ENCODE peak calls at places on chromosomes 5 and 9, in ten cellular contexts. O, Z, K, A, Q, F, I, N, P and T are unnamed samples.

GRCh38 chr5:121090822-121091221 is 626.7 kb downstream of the PRR16 start:
- DNase-seq in O (no peak), Z (no peak), K (no peak), A (no peak), Q (no peak), F (no peak), I (no peak), N (no peak), P (no peak), T (no peak)

GRCh38 chr5:134143964-134144941 is 29.8 kb downstream of the TCF7 start:
- DNase-seq in O (no peak), Z (no peak), K (no peak), A (no peak), Q (no peak), F (no peak), I (no peak), N (no peak), P (no peak), T (no peak)

GRCh38 chr9:137070906-137071275 is 534 bp upstream of the SAPCD2 start:
- DNase-seq in O (peak), Z (no peak), K (no peak), A (peak), Q (no peak), F (no peak), I (no peak), N (peak), P (peak), T (peak)

GRCh38 chr5:40312205-40312604 is 367.5 kb upstream of the PTGER4 start:
- DNase-seq in O (no peak), Z (no peak), K (no peak), A (no peak), Q (no peak), F (no peak), I (no peak), N (no peak), P (no peak), T (no peak)

GRCh38 chr5:34062419-34062818 is 19.4 kb upstream of the C1QTNF3 start:
- DNase-seq in O (no peak), Z (no peak), K (no peak), A (no peak), Q (peak), F (no peak), I (no peak), N (no peak), P (no peak), T (no peak)

GRCh38 chr5:39661026-39661779 is 236.4 kb upstream of the DAB2 start:
- DNase-seq in O (no peak), Z (peak), K (no peak), A (peak), Q (peak), F (no peak), I (no peak), N (no peak), P (no peak), T (no peak)

GRCh38 chr9:105994970-105995369 is 300.6 kb downstream of the TMEM38B start:
- DNase-seq in O (peak), Z (no peak), K (no peak), A (no peak), Q (peak), F (no peak), I (no peak), N (no peak), P (peak), T (peak)

GRCh38 chr9:116096046-116096445 is 57.5 kb upstream of the PAPPA start:
- DNase-seq in O (no peak), Z (no peak), K (no peak), A (no peak), Q (peak), F (no peak), I (no peak), N (no peak), P (peak), T (no peak)

GRCh38 chr5:107671742-107672211 is 1.0 kb upstream of the EFNA5 start:
- DNase-seq in O (peak), Z (peak), K (no peak), A (peak), Q (peak), F (peak), I (peak), N (no peak), P (peak), T (no peak)

GRCh38 chr5:152560508-152561137 is 155.5 kb upstream of the NMUR2 start:
- DNase-seq in O (peak), Z (peak), K (peak), A (peak), Q (peak), F (peak), I (peak), N (no peak), P (no peak), T (peak)

GRCh38 chr5:174221454-174221853 is 175.9 kb downstream of the NSG2 start:
- DNase-seq in O (no peak), Z (no peak), K (no peak), A (no peak), Q (no peak), F (no peak), I (no peak), N (no peak), P (no peak), T (no peak)

GRCh38 chr5:87770016-87770415 is 357.3 kb upstream of the CCNH start:
- DNase-seq in O (no peak), Z (no peak), K (no peak), A (no peak), Q (no peak), F (no peak), I (no peak), N (no peak), P (no peak), T (no peak)

GRCh38 chr9:102434545-102434944 is 560.6 kb upstream of the CYLC2 start:
- DNase-seq in O (no peak), Z (no peak), K (no peak), A (no peak), Q (no peak), F (no peak), I (no peak), N (no peak), P (no peak), T (no peak)

GRCh38 chr9:33076031-33076359 is 479 bp downstream of the SMU1 start:
- DNase-seq in O (no peak), Z (peak), K (peak), A (no peak), Q (peak), F (no peak), I (peak), N (no peak), P (no peak), T (no peak)

GRCh38 chr5:145062280-145062679 is 772.9 kb downstream of the PRELID2 start:
- DNase-seq in O (no peak), Z (no peak), K (no peak), A (no peak), Q (no peak), F (no peak), I (no peak), N (no peak), P (no peak), T (no peak)

GRCh38 chr5:136058031-136058971 is 29.5 kb downstream of the TGFBI start:
- DNase-seq in O (no peak), Z (peak), K (no peak), A (peak), Q (peak), F (peak), I (peak), N (no peak), P (peak), T (no peak)

GRCh38 chr5:91183743-91184142 is 199.4 kb downstream of the ARRDC3 start:
- DNase-seq in O (no peak), Z (no peak), K (no peak), A (no peak), Q (peak), F (no peak), I (peak), N (no peak), P (no peak), T (no peak)

GRCh38 chr9:71105192-71105591 is 16.2 kb downstream of the TRPM3 start:
- DNase-seq in O (no peak), Z (no peak), K (no peak), A (no peak), Q (no peak), F (no peak), I (no peak), N (no peak), P (no peak), T (no peak)

GRCh38 chr5:59562756-59563389 is 330.7 kb downstream of the PDE4D start:
- DNase-seq in O (no peak), Z (peak), K (no peak), A (no peak), Q (peak), F (no peak), I (no peak), N (no peak), P (peak), T (peak)

GRCh38 chr9:137240321-137240840 is 706 bp upstream of the TUBB4B start:
- DNase-seq in O (peak), Z (peak), K (peak), A (peak), Q (peak), F (no peak), I (peak), N (peak), P (peak), T (peak)

GRCh38 chr5:56176155-56176798 is 56.9 kb downstream of the ANKRD55 start:
- DNase-seq in O (no peak), Z (no peak), K (no peak), A (no peak), Q (no peak), F (no peak), I (peak), N (no peak), P (no peak), T (no peak)

GRCh38 chr9:90365646-90366045 is 277.0 kb downstream of the DIRAS2 start:
- DNase-seq in O (no peak), Z (no peak), K (no peak), A (no peak), Q (peak), F (no peak), I (no peak), N (no peak), P (no peak), T (no peak)

GRCh38 chr9:82894961-82895902 is 167.7 kb downstream of the RASEF start:
- DNase-seq in O (no peak), Z (no peak), K (no peak), A (no peak), Q (no peak), F (no peak), I (no peak), N (no peak), P (no peak), T (no peak)

GRCh38 chr5:149062371-149063016 is 368 bp downstream of the SH3TC2 start:
- DNase-seq in O (no peak), Z (peak), K (peak), A (peak), Q (peak), F (no peak), I (peak), N (no peak), P (peak), T (no peak)

GRCh38 chr5:146111409-146111808 is 6.0 kb upstream of the PLAC8L1 start:
- DNase-seq in O (no peak), Z (peak), K (peak), A (no peak), Q (no peak), F (no peak), I (no peak), N (no peak), P (no peak), T (no peak)

GRCh38 chr9:34413229-34413852 is 36.6 kb upstream of the MYORG start:
- DNase-seq in O (no peak), Z (peak), K (peak), A (peak), Q (peak), F (peak), I (no peak), N (no peak), P (no peak), T (no peak)

GRCh38 chr5:30994170-30994569 is 199.3 kb upstream of the CDH6 start:
- DNase-seq in O (no peak), Z (no peak), K (no peak), A (no peak), Q (peak), F (no peak), I (no peak), N (no peak), P (no peak), T (no peak)

GRCh38 chr9:912776-913175 is 63.7 kb upstream of the DMRT3 start:
- DNase-seq in O (no peak), Z (no peak), K (no peak), A (no peak), Q (no peak), F (no peak), I (no peak), N (no peak), P (no peak), T (no peak)

GRCh38 chr5:159290741-159291140 is 27.7 kb downstream of the UBLCP1 start:
- DNase-seq in O (no peak), Z (no peak), K (no peak), A (no peak), Q (peak), F (no peak), I (no peak), N (no peak), P (no peak), T (no peak)

GRCh38 chr9:83570359-83570758 is 32.2 kb upstream of the FRMD3 start:
- DNase-seq in O (no peak), Z (no peak), K (no peak), A (no peak), Q (peak), F (no peak), I (no peak), N (no peak), P (no peak), T (no peak)